ENCODE peak calls at places on chromosome 5, in five cellular contexts. D, X, Q, S and W are unnamed samples.

GRCh38 chr5:76679231-76679630 is 36.7 kb upstream of the F2R start:
- DNase-seq in Q (no peak), D (no peak), X (no peak), S (no peak), W (no peak)

GRCh38 chr5:135242021-135242480 is 157.0 kb downstream of the MACROH2A1 start:
- DNase-seq in Q (no peak), D (no peak), S (no peak), X (no peak), W (no peak)

GRCh38 chr5:26622947-26623346 is 415.4 kb downstream of the CDH9 start:
- DNase-seq in S (no peak), Q (no peak), X (no peak), D (no peak), W (no peak)

GRCh38 chr5:6576861-6577501 is 55.9 kb downstream of the NSUN2 start:
- DNase-seq in S (peak; percentile 24), Q (peak; percentile 77), D (no peak), X (peak; percentile 41), W (peak; percentile 25)

GRCh38 chr5:67996596-67996995 is 219.0 kb upstream of the PIK3R1 start:
- DNase-seq in D (no peak), X (no peak), S (no peak), Q (no peak), W (no peak)

GRCh38 chr5:95102080-95102479 is 182.8 kb downstream of the MCTP1 start:
- DNase-seq in S (peak; percentile 8), X (no peak), Q (no peak), D (no peak), W (no peak)

GRCh38 chr5:39896104-39896503 is 471.3 kb upstream of the DAB2 start:
- DNase-seq in X (no peak), Q (no peak), D (no peak), S (no peak), W (no peak)

GRCh38 chr5:80967500-80968181 is 7.5 kb downstream of the RASGRF2 start:
- DNase-seq in S (no peak), X (peak; percentile 44), D (no peak), Q (no peak), W (peak; percentile 9)

GRCh38 chr5:157554180-157555030 is 21.2 kb downstream of the ADAM19 start:
- DNase-seq in X (no peak), Q (peak; percentile 56), S (no peak), D (no peak), W (no peak)
- H3K4me1 ChIP-seq in X (peaks cover 52% of the 10 kb centered on the region), Q (peaks cover 2% of the 10 kb centered on the region), S (peaks cover 22% of the 10 kb centered on the region), D (no peaks in the 10 kb centered on the region), W (peaks cover 28% of the 10 kb centered on the region)

GRCh38 chr5:173895766-173896165 is 7.6 kb downstream of the CPEB4 start:
- DNase-seq in S (no peak), Q (no peak), X (no peak), D (no peak), W (no peak)
- H3K4me1 ChIP-seq in S (no peaks in the 10 kb centered on the region), Q (peaks cover 22% of the 10 kb centered on the region), X (peaks cover 32% of the 10 kb centered on the region), D (peaks cover 16% of the 10 kb centered on the region), W (peaks cover 7% of the 10 kb centered on the region)

DNA sequence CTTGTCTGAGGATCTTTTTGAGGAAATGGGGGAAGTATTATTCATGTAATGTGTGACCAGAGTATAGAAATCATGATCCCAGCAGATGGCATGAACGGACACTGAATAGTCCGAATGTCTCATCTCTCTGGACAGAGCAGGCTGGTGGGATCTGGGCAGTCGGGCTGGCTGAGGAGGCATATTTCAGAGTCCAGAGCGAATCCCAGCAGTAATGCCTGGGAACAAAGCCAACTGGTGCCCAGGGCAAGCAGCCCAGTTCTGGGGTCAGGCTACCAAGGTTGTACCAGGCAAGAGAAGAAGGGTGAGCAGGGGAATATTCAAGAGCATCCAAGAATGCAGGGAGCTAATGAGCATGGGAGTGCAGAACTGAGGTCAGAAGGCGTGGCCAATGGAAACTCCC is 306.4 kb downstream of the ZSWIM6 start:
- DNase-seq in X (no peak), Q (no peak), D (no peak), S (no peak), W (no peak)
- H3K4me1 ChIP-seq in X (peaks cover 26% of the 10 kb centered on the region), Q (peaks cover 10% of the 10 kb centered on the region), D (no peaks in the 10 kb centered on the region), S (peaks cover 12% of the 10 kb centered on the region), W (peaks cover 4% of the 10 kb centered on the region)

DNA sequence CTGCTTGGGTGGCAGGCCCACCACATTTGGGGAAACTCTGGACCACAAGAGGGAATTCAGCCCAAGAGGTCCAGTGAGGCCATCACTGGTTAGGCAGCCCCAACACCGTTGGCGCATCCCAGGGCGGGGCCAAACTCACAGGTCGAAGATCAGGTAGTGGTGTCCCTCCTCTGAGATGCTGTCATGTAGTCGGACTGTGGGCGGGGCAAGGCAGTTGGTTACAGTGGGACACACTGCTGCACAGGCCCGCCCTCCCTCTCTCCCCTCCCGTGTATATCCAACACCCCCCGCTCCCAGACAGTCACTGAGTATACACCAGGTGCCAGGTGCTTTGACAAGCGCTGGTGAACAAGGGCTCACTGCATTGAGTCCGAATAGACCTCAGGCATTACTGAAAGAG is 32.1 kb downstream of the CAMK2A start:
- DNase-seq in X (no peak), S (no peak), D (no peak), Q (no peak), W (no peak)
- H3K4me1 ChIP-seq in X (peaks cover 17% of the 10 kb centered on the region), S (peaks cover 30% of the 10 kb centered on the region), D (no peaks in the 10 kb centered on the region), Q (peaks cover 6% of the 10 kb centered on the region), W (peaks cover under 1% of the 10 kb centered on the region)

DNA sequence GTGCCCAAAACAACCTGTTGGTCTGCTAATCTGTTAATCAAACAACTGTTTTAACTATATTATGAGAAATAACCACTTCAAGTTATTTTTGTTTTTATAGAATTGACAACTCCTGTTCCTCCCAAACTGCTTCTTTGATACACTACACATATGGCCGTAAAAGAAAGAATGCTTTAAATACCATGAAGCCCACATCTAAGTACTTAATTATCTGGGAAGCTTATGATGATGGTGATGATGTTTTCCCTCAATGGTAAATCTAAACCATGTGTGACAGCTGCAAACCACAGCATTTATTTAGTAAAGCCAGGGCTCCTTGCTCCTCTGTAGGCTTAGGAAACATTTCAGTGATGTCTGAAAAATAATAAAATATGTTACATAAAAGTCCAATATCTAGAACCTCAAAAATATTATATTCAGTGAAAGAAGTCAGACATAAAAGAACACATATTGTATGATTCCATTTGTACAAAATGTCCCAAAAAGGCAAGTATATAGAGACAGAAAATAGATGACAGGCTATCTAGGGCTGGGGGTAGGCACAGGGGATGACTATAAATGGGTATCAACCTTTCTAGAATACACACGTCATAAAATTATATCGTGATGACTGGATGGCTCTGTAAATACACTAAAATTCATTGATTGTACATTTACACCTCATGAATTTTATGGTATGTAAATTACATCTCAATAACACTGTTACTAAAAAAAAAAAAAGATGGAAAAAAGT is 154.1 kb downstream of the EFNA5 start:
- DNase-seq in Q (no peak), D (no peak), X (no peak), S (no peak), W (no peak)
- H3K4me1 ChIP-seq in Q (peaks cover 66% of the 10 kb centered on the region), D (no peaks in the 10 kb centered on the region), X (peaks cover 51% of the 10 kb centered on the region), S (peaks cover 72% of the 10 kb centered on the region), W (peaks cover 27% of the 10 kb centered on the region)

DNA sequence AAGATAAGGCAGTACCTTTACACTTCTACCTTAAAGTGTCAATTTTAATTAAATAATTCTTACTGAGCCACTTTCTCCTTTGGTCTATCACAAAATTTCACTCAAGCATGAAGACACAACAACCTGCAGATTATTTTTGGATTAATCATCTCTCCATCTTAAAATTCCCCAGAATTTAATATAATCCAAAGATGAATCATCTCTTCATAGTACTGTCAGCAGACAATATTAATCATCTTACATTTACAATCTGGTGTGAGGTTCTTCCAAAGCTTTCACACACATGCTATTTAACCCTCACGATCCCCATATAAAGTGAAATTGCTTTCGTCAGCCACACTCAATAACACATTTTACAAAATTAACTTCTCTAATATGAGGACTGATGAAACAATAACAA is 43.0 kb downstream of the LHFPL2 start:
- DNase-seq in D (no peak), X (no peak), S (no peak), Q (no peak), W (no peak)
- H3K4me1 ChIP-seq in D (no peaks in the 10 kb centered on the region), X (peaks cover 92% of the 10 kb centered on the region), S (peaks cover 3% of the 10 kb centered on the region), Q (no peaks in the 10 kb centered on the region), W (peaks cover 10% of the 10 kb centered on the region)

DNA sequence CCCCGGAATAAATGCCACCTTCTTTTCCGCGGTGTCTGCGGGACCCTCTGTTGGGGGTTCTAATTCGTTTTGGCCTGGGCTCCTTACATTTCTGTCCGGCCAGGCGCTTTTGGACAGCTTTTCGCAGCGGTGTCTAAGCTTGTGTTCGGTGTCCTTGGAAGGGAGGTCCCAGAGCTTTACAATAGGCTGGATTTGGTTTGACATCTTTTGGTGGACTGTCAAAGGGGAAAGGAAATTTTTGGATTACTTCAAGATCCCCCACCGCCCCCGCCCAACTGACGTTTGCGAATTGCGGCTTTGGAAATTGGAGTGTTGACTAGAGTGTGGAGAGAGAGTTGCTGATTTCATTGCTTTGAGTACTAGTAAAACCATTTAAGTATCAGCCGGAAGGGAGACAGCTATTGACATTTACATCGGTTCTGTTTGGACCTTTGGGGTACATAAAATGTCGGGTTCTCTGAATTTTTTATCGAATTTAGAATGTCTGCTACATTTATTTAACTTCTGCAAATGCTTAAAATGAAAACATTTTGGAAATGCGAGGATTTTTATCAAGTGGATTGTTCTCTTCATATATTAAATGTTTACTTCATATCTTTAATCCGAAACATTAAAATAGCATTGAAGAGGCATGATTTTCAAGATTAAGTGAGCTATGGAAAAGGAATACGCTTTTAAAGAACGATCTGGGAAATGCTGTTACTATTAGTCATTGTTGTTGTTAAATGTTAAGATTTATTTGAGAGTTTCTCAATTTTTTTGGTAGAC is 4.7 kb upstream of the PURA start:
- DNase-seq in D (no peak), S (peak; percentile 63), Q (peak; percentile 46), X (no peak), W (no peak)
- H3K4me1 ChIP-seq in D (peaks cover 56% of the 10 kb centered on the region), S (peaks cover 14% of the 10 kb centered on the region), Q (peaks cover 47% of the 10 kb centered on the region), X (peaks cover 28% of the 10 kb centered on the region), W (peaks cover 22% of the 10 kb centered on the region)

GRCh38 chr5:154477382-154478223 is 424 bp downstream of the HAND1 start:
- DNase-seq in Q (peak; percentile 64), D (no peak), S (peak; percentile 77), X (no peak), W (no peak)

GRCh38 chr5:154478224-154478565 is at the start of gene HAND1:
- DNase-seq in Q (peak; percentile 96), X (peak; percentile 95), D (no peak), S (peak; percentile 92), W (no peak)

GRCh38 chr5:154475613-154476342 is 2.2 kb downstream of the HAND1 start:
- DNase-seq in X (no peak), Q (peak; percentile 62), S (peak; percentile 85), D (no peak), W (no peak)

GRCh38 chr5:154474957-154475334 is 3.1 kb downstream of the HAND1 start:
- DNase-seq in S (no peak), Q (peak; percentile 14), D (no peak), X (no peak), W (no peak)

DNA sequence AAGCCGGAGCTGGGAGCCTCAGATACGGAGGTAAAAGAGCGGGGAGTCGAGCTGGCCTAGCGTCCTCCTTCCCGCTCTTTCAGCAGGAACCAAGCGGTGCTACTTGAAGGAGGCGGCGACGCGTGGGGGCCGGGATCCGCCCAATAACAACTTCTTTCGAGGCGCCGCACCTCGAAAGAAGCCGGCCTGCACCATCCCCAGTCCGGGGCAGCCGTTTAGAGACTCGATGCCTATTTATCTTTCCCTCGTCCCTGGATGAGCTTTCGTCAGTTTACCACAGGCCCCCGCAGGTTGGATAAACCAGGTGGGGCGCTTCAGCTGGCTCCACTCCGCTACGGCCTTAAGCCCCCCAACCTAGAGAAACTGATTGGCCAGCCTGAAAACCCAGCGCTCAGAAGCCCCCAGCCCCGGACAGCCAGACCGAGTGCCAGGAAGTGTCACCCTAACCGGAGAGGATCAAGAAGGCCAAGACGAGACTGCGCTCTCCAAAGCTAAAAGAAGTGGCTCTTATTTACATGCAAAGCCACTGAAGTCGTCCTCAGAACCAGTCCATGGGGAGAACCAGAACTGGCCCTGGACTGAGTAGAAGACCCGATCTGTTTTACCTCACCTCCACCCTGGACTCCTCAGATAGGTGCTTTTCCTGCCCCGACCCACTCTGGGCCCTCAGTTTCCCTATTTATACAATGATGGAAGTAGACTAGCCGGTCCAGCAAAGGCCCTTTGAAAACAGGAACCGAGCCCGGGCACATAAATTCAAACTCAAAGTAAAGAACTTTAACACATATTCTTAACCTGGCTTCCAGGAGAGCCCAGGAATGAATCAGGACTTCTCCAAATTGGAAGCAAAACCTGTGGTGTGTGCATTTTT is 1.4 kb downstream of the HAND1 start:
- DNase-seq in Q (peak; percentile 89), D (no peak), X (no peak), S (peak; percentile 66), W (no peak)
- H3K4me1 ChIP-seq in Q (peaks cover 77% of the 10 kb centered on the region), D (peaks cover 63% of the 10 kb centered on the region), X (peaks cover 11% of the 10 kb centered on the region), S (peaks cover 23% of the 10 kb centered on the region), W (peaks cover 2% of the 10 kb centered on the region)